ENCODE peak calls at places on chromosomes 13 and 19, in nine cellular contexts. C is mammary epithelial cell; D is NCI-H1436; O is hypothalamus; L is activated CD4-positive, alpha-beta memory T cell treated with anti-CD3 and anti-CD28 coated beads, Interleukin-2, amount 10 ng/mL, durations not matched to agents 7 days and 5 days; B is astrocyte of the spinal cord; R is fibroblast of the conjunctiva; Z is AG04449; K is transverse colon. E is an unnamed sample.

GRCh38 chr19:45729774-45730388 is 815 bp downstream of the FBXO46 start:
- DNase-seq in R (no peak), Z (no peak), D (no peak), O (no peak), L (no peak), B (no peak), C (peak), K (peak), E (no peak)

GRCh38 chr13:97781891-97782305 is 171.6 kb upstream of the IPO5 start:
- DNase-seq in L (no peak), R (peak), Z (no peak), K (no peak), B (peak), C (peak), O (no peak), D (no peak), E (peak)

GRCh38 chr13:113905942-113906341 is 42.1 kb upstream of the GAS6 start:
- DNase-seq in K (no peak), Z (no peak), O (no peak), L (no peak), D (no peak), C (no peak), B (no peak), R (no peak), E (no peak)

GRCh38 chr13:108278466-108278865 is 8.9 kb downstream of the TNFSF13B start:
- DNase-seq in C (no peak), D (no peak), O (no peak), Z (no peak), R (no peak), L (no peak), K (no peak), B (no peak), E (no peak)

GRCh38 chr19:5147971-5148793 is 179.3 kb downstream of the KDM4B start:
- DNase-seq in O (no peak), R (no peak), C (no peak), B (peak), L (no peak), D (no peak), Z (no peak), K (no peak), E (no peak)

GRCh38 chr13:27599096-27599495 is 21.2 kb downstream of the LNX2 start:
- DNase-seq in D (no peak), B (no peak), C (no peak), O (no peak), K (no peak), R (no peak), L (no peak), Z (no peak), E (no peak)

GRCh38 chr13:37608750-37609339 is 10.3 kb upstream of the POSTN start:
- DNase-seq in R (no peak), D (no peak), K (no peak), Z (no peak), O (no peak), L (no peak), B (peak), C (no peak), E (no peak)

GRCh38 chr19:15828121-15828620 is 12.7 kb upstream of the OR10H1 start:
- DNase-seq in L (no peak), D (no peak), Z (no peak), R (no peak), O (no peak), K (no peak), B (no peak), C (no peak), E (no peak)

GRCh38 chr19:572891-573825 is 762 bp downstream of the BSG start:
- DNase-seq in L (peak), R (no peak), B (peak), K (peak), D (no peak), O (peak), C (peak), Z (no peak), E (no peak)

GRCh38 chr19:1513492-1514294 is 874 bp upstream of the ADAMTSL5 start:
- DNase-seq in O (no peak), L (peak), R (peak), B (no peak), C (peak), Z (no peak), K (peak), D (no peak), E (no peak)

GRCh38 chr13:20772401-20773131 is 1.2 kb downstream of the EEF1AKMT1 start:
- DNase-seq in Z (no peak), K (no peak), D (no peak), B (no peak), L (no peak), O (no peak), R (no peak), C (no peak), E (no peak)

GRCh38 chr13:48304132-48304876 is 753 bp downstream of the RB1 start:
- DNase-seq in O (no peak), Z (no peak), R (no peak), B (peak), L (peak), C (peak), D (no peak), K (peak), E (peak)

E was measured in skeletal muscle cell.